ENCODE peak calls at places on chromosomes 2 and 18, in seven cellular contexts. G is upper lobe of left lung, Z is amniotic stem cell, N is heart right ventricle, L is AG08395, F is hippocampal formation, H is fibroblast of the aortic adventitia. T is an unnamed sample.

GRCh38 chr2:230759481-230760191 is 47.0 kb downstream of the CAB39 start:
- DNase-seq in G (no peak), H (no peak), Z (no peak), F (no peak), L (no peak), N (no peak), T (no peak)

GRCh38 chr2:214076527-214076926 is 334.3 kb upstream of the VWC2L start:
- DNase-seq in Z (no peak), N (no peak), H (no peak), L (peak; percentile 4), F (no peak), G (no peak), T (no peak)

GRCh38 chr2:10868465-10869314 is 43.0 kb upstream of the KCNF1 start:
- DNase-seq in Z (peak; percentile 42), L (peak; percentile 80), H (peak; percentile 5), G (no peak), F (no peak), N (peak; percentile 54), T (no peak)

GRCh38 chr2:227186751-227187150 is 22.3 kb downstream of the COL4A3 start:
- DNase-seq in Z (no peak), L (no peak), H (peak; percentile 49), F (no peak), G (no peak), N (no peak), T (peak; percentile 26)

GRCh38 chr18:79975985-79976680 is 11.7 kb downstream of the HSBP1L1 start:
- DNase-seq in G (no peak), Z (no peak), L (no peak), N (no peak), H (no peak), F (no peak), T (no peak)

GRCh38 chr2:196478588-196478987 is 160.9 kb upstream of the CCDC150 start:
- DNase-seq in Z (no peak), G (no peak), H (no peak), L (no peak), N (no peak), F (no peak), T (no peak)

GRCh38 chr18:23208600-23208999 is 73.3 kb downstream of the CABLES1 start:
- DNase-seq in N (no peak), L (no peak), G (no peak), Z (no peak), H (no peak), F (no peak), T (no peak)

GRCh38 chr2:102187191-102188150 is 648 bp downstream of the IL1RL2 start:
- DNase-seq in H (peak; percentile 40), G (peak; percentile 69), Z (no peak), L (peak; percentile 65), F (peak; percentile 16), N (peak; percentile 62), T (no peak)

GRCh38 chr2:86035883-86036789 is 69.5 kb downstream of the POLR1A start:
- DNase-seq in L (peak; percentile 87), N (peak; percentile 86), Z (no peak), F (peak; percentile 62), G (peak; percentile 90), H (peak; percentile 79), T (peak; percentile 97)

GRCh38 chr2:1561793-1562521 is 148.7 kb downstream of the TPO start:
- DNase-seq in N (peak; percentile 47), H (peak; percentile 27), F (no peak), L (peak; percentile 69), Z (no peak), G (no peak), T (no peak)

GRCh38 chr18:28529644-28530043 is 352.7 kb upstream of the CDH2 start:
- DNase-seq in L (no peak), Z (no peak), N (no peak), H (no peak), F (no peak), G (no peak), T (no peak)

GRCh38 chr2:80054339-80054675 is 250.2 kb downstream of the LRRTM1 start:
- DNase-seq in N (no peak), H (no peak), Z (no peak), L (no peak), G (peak; percentile 63), F (no peak), T (no peak)

GRCh38 chr2:20596973-20597867 is 53.7 kb downstream of the HS1BP3 start:
- DNase-seq in G (peak; percentile 73), H (no peak), L (no peak), N (peak; percentile 84), Z (no peak), F (no peak), T (no peak)

GRCh38 chr2:188016917-188017316 is 274.8 kb upstream of the GULP1 start:
- DNase-seq in F (no peak), L (no peak), N (no peak), H (no peak), Z (no peak), G (no peak), T (no peak)

GRCh38 chr2:80519699-80520291 is 215.2 kb upstream of the LRRTM1 start:
- DNase-seq in F (no peak), Z (no peak), L (no peak), N (no peak), G (no peak), H (no peak), T (no peak)

GRCh38 chr2:237126519-237126918 is 40.8 kb downstream of the COPS8 start:
- DNase-seq in N (no peak), F (no peak), Z (no peak), L (no peak), G (no peak), H (no peak), T (no peak)

GRCh38 chr18:5546660-5547059 is 2.9 kb upstream of the EPB41L3 start:
- DNase-seq in H (peak; percentile 69), F (peak; percentile 69), N (no peak), L (peak; percentile 76), Z (peak; percentile 58), G (no peak), T (peak; percentile 85)

GRCh38 chr2:136212426-136213378 is 94.8 kb upstream of the CXCR4 start:
- DNase-seq in F (no peak), H (no peak), N (no peak), Z (no peak), G (no peak), L (no peak), T (no peak)

GRCh38 chr2:201810592-201810991 is 4.3 kb downstream of the CDK15 start:
- DNase-seq in H (no peak), L (no peak), F (no peak), G (no peak), N (no peak), Z (no peak), T (no peak)

GRCh38 chr18:75218524-75218923 is 7.9 kb downstream of the TSHZ1 start:
- DNase-seq in H (no peak), N (no peak), Z (no peak), F (no peak), G (no peak), L (no peak), T (peak; percentile 10)

GRCh38 chr2:104868081-104868806 is 14.3 kb downstream of the POU3F3 start:
- DNase-seq in N (no peak), G (no peak), F (no peak), L (no peak), Z (no peak), H (no peak), T (no peak)

GRCh38 chr2:20625491-20625919 is 25.4 kb downstream of the HS1BP3 start:
- DNase-seq in N (no peak), F (no peak), L (no peak), G (no peak), H (no peak), Z (no peak), T (no peak)

GRCh38 chr18:49747876-49748275 is 65.5 kb downstream of the ACAA2 start:
- DNase-seq in Z (no peak), L (no peak), G (peak; percentile 33), F (no peak), H (no peak), N (no peak), T (peak; percentile 25)

GRCh38 chr18:6741290-6741689 is 11.8 kb downstream of the ARHGAP28 start:
- DNase-seq in H (peak; percentile 98), G (no peak), L (peak; percentile 85), N (peak; percentile 36), Z (peak; percentile 85), F (no peak), T (no peak)

T was measured in SK-MEL-5.